ENCODE peak calls at places on chromosomes 2 and 18, in seven cellular contexts. Y, X, I, M, U, G and W are unnamed samples.
A peak's percentile ranks its signal among the peaks of the same experiment; 100 is the strongest.

GRCh38 chr18:77234504-77235365 is 14.9 kb upstream of the GALR1 start:
- DNase-seq in Y (no peak), X (no peak), I (no peak), M (no peak), U (no peak), G (no peak), W (no peak)

GRCh38 chr18:78902795-78903435 is 76.7 kb upstream of the SALL3 start:
- DNase-seq in Y (no peak), X (no peak), I (no peak), M (no peak), U (no peak), G (no peak), W (no peak)

GRCh38 chr2:238162171-238162515 is 3.4 kb downstream of the ERFE start:
- DNase-seq in Y (no peak), X (no peak), I (no peak), M (no peak), U (no peak), G (no peak), W (no peak)

GRCh38 chr18:24941164-24941951 is 410.6 kb downstream of the ZNF521 start:
- DNase-seq in Y (no peak), X (no peak), I (no peak), M (no peak), U (no peak), G (no peak), W (no peak)

GRCh38 chr2:149781263-149781808 is 193.8 kb upstream of the MMADHC start:
- DNase-seq in Y (no peak), X (no peak), I (no peak), M (no peak), U (no peak), G (no peak), W (no peak)

GRCh38 chr2:60361498-60361897 is 192.0 kb downstream of the BCL11A start:
- DNase-seq in Y (no peak), X (no peak), I (no peak), M (no peak), U (no peak), G (no peak), W (no peak)

GRCh38 chr2:108959401-108959800 is 29.6 kb downstream of the EDAR start:
- DNase-seq in Y (no peak), X (no peak), I (peak; percentile 23), M (peak; percentile 29), U (no peak), G (no peak), W (no peak)

GRCh38 chr2:8984152-8984551 is 19.3 kb downstream of the MBOAT2 start:
- DNase-seq in Y (peak; percentile 66), X (peak; percentile 46), I (no peak), M (peak; percentile 27), U (no peak), G (no peak), W (no peak)

GRCh38 chr2:215529271-215529670 is 93.4 kb upstream of the FN1 start:
- DNase-seq in Y (peak; percentile 87), X (no peak), I (peak; percentile 97), M (peak; percentile 73), U (no peak), G (no peak), W (no peak)

GRCh38 chr18:55570966-55571365 is 17.0 kb downstream of the TCF4 start:
- DNase-seq in Y (no peak), X (no peak), I (no peak), M (no peak), U (no peak), G (no peak), W (no peak)

GRCh38 chr18:3248670-3249359 is 1.2 kb downstream of the MYL12A start:
- DNase-seq in Y (peak; percentile 75), X (peak; percentile 71), I (peak; percentile 65), M (peak; percentile 58), U (peak; percentile 29), G (no peak), W (no peak)

GRCh38 chr2:60707750-60708371 is 48.2 kb upstream of the PAPOLG start:
- DNase-seq in Y (peak; percentile 55), X (peak; percentile 59), I (peak; percentile 69), M (peak; percentile 57), U (peak; percentile 6), G (no peak), W (peak; percentile 72)

GRCh38 chr18:76827205-76827885 is 5.0 kb downstream of the ZNF236 start:
- DNase-seq in Y (no peak), X (no peak), I (no peak), M (peak; percentile 54), U (no peak), G (no peak), W (no peak)

GRCh38 chr2:23312996-23313606 is 71.9 kb upstream of the KLHL29 start:
- DNase-seq in Y (peak; percentile 34), X (peak; percentile 53), I (peak; percentile 25), M (peak; percentile 29), U (peak; percentile 32), G (no peak), W (peak; percentile 61)

GRCh38 chr18:25896178-25896780 is 194.1 kb downstream of the SS18 start:
- DNase-seq in Y (peak; percentile 68), X (peak; percentile 50), I (peak; percentile 65), M (peak; percentile 75), U (no peak), G (no peak), W (peak; percentile 48)

GRCh38 chr2:11097988-11098387 is 57.3 kb upstream of the SLC66A3 start:
- DNase-seq in Y (no peak), X (no peak), I (no peak), M (no peak), U (no peak), G (no peak), W (no peak)

GRCh38 chr18:57859314-57859713 is 56.2 kb upstream of the ATP8B1 start:
- DNase-seq in Y (peak; percentile 53), X (peak; percentile 34), I (peak; percentile 45), M (peak; percentile 31), U (no peak), G (no peak), W (peak; percentile 28)

GRCh38 chr18:63137999-63138448 is 181.5 kb downstream of the BCL2 start:
- DNase-seq in Y (no peak), X (no peak), I (no peak), M (no peak), U (peak; percentile 74), G (no peak), W (no peak)

GRCh38 chr2:231960810-231961348 is 634 bp upstream of the DIS3L2 start:
- DNase-seq in Y (no peak), X (no peak), I (no peak), M (no peak), U (no peak), G (no peak), W (no peak)

GRCh38 chr2:86305195-86305975 is 32.0 kb downstream of the REEP1 start:
- DNase-seq in Y (no peak), X (no peak), I (no peak), M (no peak), U (no peak), G (no peak), W (no peak)

GRCh38 chr2:147275943-147276342 is 568.9 kb upstream of the ACVR2A start:
- DNase-seq in Y (peak; percentile 5), X (peak; percentile 20), I (peak; percentile 21), M (no peak), U (no peak), G (no peak), W (no peak)

GRCh38 chr2:237025090-237025865 is 60.4 kb upstream of the COPS8 start:
- DNase-seq in Y (peak; percentile 73), X (peak; percentile 11), I (peak; percentile 94), M (peak; percentile 96), U (no peak), G (peak; percentile 57), W (no peak)

GRCh38 chr18:42977982-42978595 is 137.4 kb downstream of the RIT2 start:
- DNase-seq in Y (no peak), X (no peak), I (no peak), M (no peak), U (no peak), G (no peak), W (no peak)

GRCh38 chr2:182360012-182360662 is 66.7 kb downstream of the PDE1A start:
- DNase-seq in Y (peak; percentile 94), X (no peak), I (peak; percentile 15), M (peak; percentile 65), U (no peak), G (peak; percentile 49), W (no peak)

GRCh38 chr18:49247786-49248185 is 212.7 kb downstream of the DYM start:
- DNase-seq in Y (peak; percentile 48), X (no peak), I (peak; percentile 55), M (peak; percentile 57), U (no peak), G (no peak), W (no peak)

GRCh38 chr18:21703241-21703820 is 1.2 kb downstream of the ABHD3 start:
- DNase-seq in Y (no peak), X (no peak), I (peak; percentile 48), M (no peak), U (peak; percentile 62), G (no peak), W (peak; percentile 74)

GRCh38 chr2:207142461-207142860 is 23.3 kb downstream of the KLF7 start:
- DNase-seq in Y (no peak), X (peak; percentile 82), I (no peak), M (no peak), U (no peak), G (no peak), W (no peak)
- TF ChIP-seq CTCF in Y (no peak), X (peak; percentile 33), I (peak; percentile 12), M (no peak), U (peak; percentile 19), G (peak; percentile 13), W (peak; percentile 36)

GRCh38 chr2:198930170-198930569 is 527.6 kb downstream of the SATB2 start:
- DNase-seq in Y (no peak), X (peak; percentile 11), I (no peak), M (peak; percentile 6), U (no peak), G (no peak), W (no peak)
- TF ChIP-seq CTCF in Y (no peak), X (peak; percentile 17), I (peak; percentile 33), M (peak; percentile 17), U (peak; percentile 43), G (no peak), W (no peak)

DNA sequence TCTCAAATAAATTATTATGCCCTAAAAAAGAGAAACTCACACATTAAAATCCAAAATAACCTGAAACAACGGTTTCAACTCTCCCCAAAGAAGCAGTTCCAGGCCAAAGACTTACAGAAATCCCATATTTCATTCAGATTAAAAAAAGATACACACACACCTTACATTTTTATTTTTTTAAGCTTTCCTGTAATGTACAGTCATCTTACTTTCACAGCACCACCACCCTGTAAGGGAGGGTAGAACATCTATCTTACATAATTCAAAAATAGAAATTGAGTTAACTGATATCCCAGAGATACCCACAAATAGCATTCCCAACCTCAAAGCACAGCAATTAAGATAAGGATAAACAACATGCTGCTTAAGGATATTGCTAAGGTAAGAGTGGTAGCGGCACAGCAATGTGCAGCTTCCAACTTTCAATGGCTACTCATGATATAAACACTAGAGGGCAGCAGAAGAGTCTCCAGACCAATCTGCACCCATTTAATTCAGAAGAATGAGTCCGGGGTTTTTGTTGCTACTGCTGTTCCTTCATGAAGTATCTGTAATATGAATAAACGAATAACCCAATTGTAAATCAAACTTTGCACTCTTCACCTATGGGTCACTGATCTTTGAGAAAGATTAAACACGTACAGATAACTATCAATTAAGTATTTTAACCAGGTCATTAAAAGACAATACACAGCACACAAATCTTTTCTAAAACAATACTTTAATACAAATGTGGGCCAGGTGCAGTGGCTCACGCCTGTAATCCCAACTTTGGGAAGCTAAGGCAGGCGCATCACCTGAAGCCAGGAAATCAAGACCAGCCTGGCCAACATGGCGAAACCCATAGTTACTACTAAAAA is 11.3 kb downstream of the GFPT1 start:
- DNase-seq in Y (peak; percentile 58), X (peak; percentile 76), I (peak; percentile 57), M (peak; percentile 14), U (no peak), G (no peak), W (peak; percentile 33)
- TF ChIP-seq CTCF in Y (peak; percentile 58), X (peak; percentile 80), I (peak; percentile 81), M (peak; percentile 48), U (peak; percentile 54), G (peak; percentile 50), W (peak; percentile 44)

GRCh38 chr2:240956161-240956934 is 42.1 kb upstream of the SNED1 start:
- DNase-seq in Y (no peak), X (no peak), I (no peak), M (peak; percentile 62), U (no peak), G (peak; percentile 12), W (no peak)
- TF ChIP-seq CTCF in Y (no peak), X (no peak), I (no peak), M (no peak), U (no peak), G (no peak), W (no peak)